ENCODE peak calls at places on chromosomes 3 and 15, in ten cellular contexts. I is thoracic aorta; A is Caco-2; C is A673; D is COR-L47; G is uterus; L is HuH-7; V is KG1; X is aorta; K is activated naive CD8-positive, alpha-beta T cell treated with anti-CD3 and anti-CD28 coated beads, Interleukin-2, amount 50 U/mL, for 24 hours. M is an unnamed sample.

GRCh38 chr15:38547255-38547997 is 17.2 kb downstream of the RASGRP1 start:
- DNase-seq in I (no peak), A (no peak), C (peak; percentile 40), D (no peak), G (no peak), L (no peak), V (no peak), X (no peak), K (no peak), M (no peak)

GRCh38 chr15:42194502-42194901 is 13.6 kb downstream of the VPS39 start:
- DNase-seq in I (peak; percentile 3), A (peak; percentile 32), C (no peak), D (no peak), G (no peak), L (peak; percentile 9), V (no peak), X (no peak), K (no peak), M (no peak)

GRCh38 chr3:139301654-139302053 is 42.2 kb upstream of the MRPS22 start:
- DNase-seq in I (no peak), A (no peak), C (no peak), D (no peak), G (no peak), L (no peak), V (no peak), X (no peak), K (no peak), M (no peak)

GRCh38 chr3:173396191-173397041 is 1.1 kb upstream of the NLGN1 start:
- DNase-seq in I (no peak), A (no peak), C (peak; percentile 17), D (peak; percentile 58), G (peak; percentile 20), L (no peak), V (no peak), X (no peak), K (no peak), M (no peak)

GRCh38 chr3:54188176-54188791 is 65.9 kb downstream of the CACNA2D3 start:
- DNase-seq in I (no peak), A (peak; percentile 73), C (peak; percentile 42), D (no peak), G (no peak), L (peak; percentile 27), V (peak; percentile 1), X (no peak), K (peak; percentile 16), M (no peak)

GRCh38 chr15:73873889-73874511 is 636 bp downstream of the TBC1D21 start:
- DNase-seq in I (no peak), A (peak; percentile 42), C (peak; percentile 65), D (no peak), G (no peak), L (peak; percentile 56), V (peak; percentile 25), X (no peak), K (peak; percentile 16), M (no peak)

GRCh38 chr15:89016549-89017041 is 71.7 kb upstream of the ABHD2 start:
- DNase-seq in I (no peak), A (no peak), C (no peak), D (no peak), G (peak; percentile 46), L (no peak), V (no peak), X (no peak), K (no peak), M (no peak)

GRCh38 chr15:25060996-25061620 is 106.3 kb downstream of the SNRPN start:
- DNase-seq in I (no peak), A (no peak), C (no peak), D (no peak), G (peak; percentile 5), L (no peak), V (no peak), X (no peak), K (no peak), M (no peak)

GRCh38 chr3:71972031-71972430 is 187.1 kb upstream of the PROK2 start:
- DNase-seq in I (no peak), A (no peak), C (no peak), D (no peak), G (no peak), L (no peak), V (no peak), X (no peak), K (no peak), M (no peak)

GRCh38 chr3:72234394-72234793 is 449.4 kb upstream of the PROK2 start:
- DNase-seq in I (no peak), A (no peak), C (no peak), D (no peak), G (peak; percentile 45), L (no peak), V (no peak), X (peak; percentile 70), K (no peak), M (no peak)

GRCh38 chr3:67647390-67647878 is 7.0 kb downstream of the SUCLG2 start:
- DNase-seq in I (no peak), A (peak; percentile 49), C (no peak), D (no peak), G (no peak), L (no peak), V (no peak), X (no peak), K (no peak), M (no peak)

GRCh38 chr3:30550246-30550645 is 56.2 kb upstream of the TGFBR2 start:
- DNase-seq in I (no peak), A (no peak), C (no peak), D (no peak), G (no peak), L (no peak), V (no peak), X (no peak), K (no peak), M (no peak)

GRCh38 chr3:175208316-175208715 is 349.2 kb downstream of the NAALADL2 start:
- DNase-seq in I (no peak), A (no peak), C (no peak), D (no peak), G (no peak), L (no peak), V (no peak), X (no peak), K (no peak), M (no peak)

GRCh38 chr3:123602325-123602724 is 17.5 kb upstream of the HACD2 start:
- DNase-seq in I (no peak), A (peak; percentile 24), C (peak; percentile 41), D (peak; percentile 17), G (no peak), L (no peak), V (no peak), X (no peak), K (no peak), M (no peak)

GRCh38 chr3:3302964-3303363 is 123.5 kb upstream of the CRBN start:
- DNase-seq in I (no peak), A (no peak), C (no peak), D (no peak), G (no peak), L (no peak), V (no peak), X (no peak), K (no peak), M (no peak)

GRCh38 chr3:11638669-11639402 is 4.9 kb downstream of the VGLL4 start:
- DNase-seq in I (no peak), A (no peak), C (no peak), D (peak; percentile 30), G (no peak), L (no peak), V (no peak), X (no peak), K (no peak), M (no peak)

GRCh38 chr15:77507911-77508310 is 87.2 kb downstream of the HMG20A start:
- DNase-seq in I (no peak), A (no peak), C (no peak), D (no peak), G (peak; percentile 37), L (peak; percentile 45), V (no peak), X (no peak), K (no peak), M (no peak)

GRCh38 chr15:75661041-75661778 is 13.5 kb downstream of the SNX33 start:
- DNase-seq in I (peak; percentile 78), A (peak; percentile 60), C (no peak), D (no peak), G (peak; percentile 93), L (no peak), V (no peak), X (peak; percentile 96), K (no peak), M (no peak)

GRCh38 chr3:36926292-36926897 is 18.5 kb downstream of the TRANK1 start:
- DNase-seq in I (no peak), A (no peak), C (no peak), D (no peak), G (no peak), L (no peak), V (no peak), X (no peak), K (no peak), M (no peak)

GRCh38 chr15:57649138-57649537 is 57.4 kb upstream of the POLR2M start:
- DNase-seq in I (no peak), A (no peak), C (no peak), D (no peak), G (no peak), L (no peak), V (no peak), X (no peak), K (no peak), M (no peak)

GRCh38 chr15:60528530-60528929 is 49.6 kb upstream of the ICE2 start:
- DNase-seq in I (no peak), A (no peak), C (no peak), D (no peak), G (no peak), L (no peak), V (no peak), X (no peak), K (no peak), M (no peak)

GRCh38 chr15:65305144-65305758 is 774 bp downstream of the RNU5B-1 start:
- DNase-seq in I (no peak), A (no peak), C (no peak), D (peak; percentile 80), G (no peak), L (no peak), V (no peak), X (no peak), K (no peak), M (no peak)

GRCh38 chr3:42936157-42936981 is 30.4 kb downstream of the ZNF662 start:
- DNase-seq in I (no peak), A (no peak), C (peak; percentile 79), D (peak; percentile 78), G (peak; percentile 55), L (no peak), V (no peak), X (peak; percentile 62), K (no peak), M (no peak)

GRCh38 chr15:73058437-73058836 is 6.2 kb downstream of the NEO1 start:
- DNase-seq in I (no peak), A (no peak), C (no peak), D (no peak), G (no peak), L (no peak), V (no peak), X (no peak), K (no peak), M (no peak)

GRCh38 chr3:11476814-11477213 is 166.9 kb downstream of the VGLL4 start:
- DNase-seq in I (no peak), A (no peak), C (peak; percentile 52), D (peak; percentile 92), G (no peak), L (no peak), V (no peak), X (no peak), K (no peak), M (no peak)

GRCh38 chr15:95138604-95139270 is 907.4 kb downstream of the MCTP2 start:
- DNase-seq in I (no peak), A (no peak), C (no peak), D (no peak), G (no peak), L (no peak), V (no peak), X (no peak), K (no peak), M (no peak)

GRCh38 chr3:66532160-66532587 is 31.4 kb upstream of the LRIG1 start:
- DNase-seq in I (no peak), A (no peak), C (no peak), D (no peak), G (no peak), L (no peak), V (no peak), X (no peak), K (no peak), M (no peak)

GRCh38 chr3:56869157-56869889 is 67.6 kb upstream of the ARHGEF3 start:
- DNase-seq in I (no peak), A (no peak), C (no peak), D (no peak), G (no peak), L (no peak), V (no peak), X (no peak), K (no peak), M (no peak)

M was measured in SIG-M5.